ENCODE peak calls at places on chromosomes 4 and X, in nine cellular contexts. J is AG10803, I is OCI-LY7, X is psoas muscle, R is H9, C is GM13976, E is omental fat pad, H is fibroblast of lung, T is upper lobe of right lung. A is an unnamed sample.

GRCh38 chrX:134999469-134999868 is 8.7 kb downstream of the SMIM10 start:
- DNase-seq in J (peak; percentile 60), I (peak; percentile 15), X (no peak), R (no peak), C (peak; percentile 38), E (no peak), H (peak; percentile 83), T (no peak), A (no peak)

GRCh38 chr4:109465065-109465464 is 31.4 kb downstream of the SEC24B start:
- DNase-seq in J (peak; percentile 31), I (no peak), X (no peak), R (no peak), C (no peak), E (no peak), H (peak; percentile 7), T (no peak), A (no peak)

GRCh38 chr4:168717852-168718251 is 221.0 kb downstream of the PALLD start:
- DNase-seq in J (peak; percentile 58), I (no peak), X (no peak), R (no peak), C (no peak), E (no peak), H (peak; percentile 58), T (no peak), A (no peak)

GRCh38 chr4:118034061-118034785 is at the start of gene NDST3:
- DNase-seq in J (peak; percentile 31), I (no peak), X (peak; percentile 32), R (peak; percentile 74), C (peak; percentile 32), E (no peak), H (peak; percentile 65), T (peak; percentile 68), A (peak; percentile 70)

GRCh38 chr4:2484993-2485392 is 16.1 kb downstream of the RNF4 start:
- DNase-seq in J (peak; percentile 65), I (peak; percentile 91), X (peak; percentile 79), R (no peak), C (peak; percentile 77), E (no peak), H (no peak), T (peak; percentile 87), A (peak; percentile 29)

GRCh38 chr4:153539058-153539826 is 73.1 kb downstream of the TMEM131L start:
- DNase-seq in J (no peak), I (no peak), X (no peak), R (no peak), C (no peak), E (no peak), H (no peak), T (no peak), A (no peak)

GRCh38 chr4:36241771-36242170 is 2.5 kb downstream of the ARAP2 start:
- DNase-seq in J (no peak), I (peak; percentile 45), X (no peak), R (no peak), C (peak; percentile 50), E (no peak), H (peak; percentile 1), T (no peak), A (no peak)

GRCh38 chr4:21790437-21791029 is 158.0 kb downstream of the KCNIP4 start:
- DNase-seq in J (peak; percentile 48), I (peak; percentile 20), X (no peak), R (no peak), C (no peak), E (no peak), H (peak; percentile 77), T (no peak), A (no peak)

GRCh38 chr4:110278127-110278526 is 79.7 kb upstream of the ELOVL6 start:
- DNase-seq in J (no peak), I (no peak), X (no peak), R (no peak), C (no peak), E (no peak), H (no peak), T (no peak), A (no peak)

GRCh38 chrX:331772-332495 is 13.3 kb upstream of the GTPBP6 start:
- DNase-seq in J (no peak), I (no peak), X (peak; percentile 54), R (no peak), C (no peak), E (no peak), H (no peak), T (peak; percentile 62), A (no peak)

GRCh38 chr4:165971941-165972340 is 98.9 kb downstream of the TLL1 start:
- DNase-seq in J (no peak), I (no peak), X (no peak), R (no peak), C (no peak), E (no peak), H (no peak), T (no peak), A (no peak)

DNA sequence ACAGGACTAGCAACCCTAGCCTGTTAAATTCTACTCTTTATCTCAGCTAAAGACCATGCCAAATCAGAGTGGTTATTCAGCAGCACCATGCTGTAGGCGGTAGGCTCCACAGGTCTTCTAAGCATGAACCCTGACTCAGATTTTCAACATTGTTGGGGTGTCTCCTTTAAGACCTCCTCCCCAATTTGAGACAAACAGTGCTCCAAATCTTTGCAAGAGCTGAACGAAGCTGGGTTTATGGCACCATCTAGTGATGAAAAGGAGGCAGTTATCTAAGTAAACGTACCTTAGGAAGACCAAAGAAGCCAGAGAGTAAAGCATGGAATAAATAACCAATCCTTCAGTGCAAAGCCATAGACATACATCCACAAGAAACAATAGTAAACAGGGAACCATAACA is 334.5 kb upstream of the SLC7A11 start:
- DNase-seq in J (peak; percentile 32), I (peak; percentile 24), X (no peak), R (no peak), C (no peak), E (no peak), H (peak; percentile 59), T (no peak), A (peak; percentile 10)
- TF ChIP-seq CTCF in J (peak; percentile 60), I (peak; percentile 67), X (no peak), R (peak; percentile 77), C (no peak), E (no peak), H (peak; percentile 37), T (no peak), A (no peak)

GRCh38 chr4:87216469-87216868 is 3.9 kb downstream of the KLHL8 start:
- DNase-seq in J (no peak), I (no peak), X (no peak), R (no peak), C (no peak), E (no peak), H (no peak), T (no peak), A (no peak)

GRCh38 chr4:87224036-87224923 is 3.9 kb upstream of the KLHL8 start:
- DNase-seq in J (no peak), I (no peak), X (no peak), R (no peak), C (no peak), E (no peak), H (no peak), T (no peak), A (no peak)

GRCh38 chr4:87220094-87220831 is at the start of gene KLHL8:
- DNase-seq in J (peak; percentile 82), I (peak; percentile 90), X (peak; percentile 92), R (peak; percentile 89), C (peak; percentile 97), E (peak; percentile 52), H (peak; percentile 79), T (peak; percentile 94), A (peak; percentile 94)

GRCh38 chr4:87219648-87220093 is 747 bp downstream of the KLHL8 start:
- DNase-seq in J (peak; percentile 35), I (peak; percentile 52), X (peak; percentile 57), R (peak; percentile 38), C (peak; percentile 64), E (no peak), H (no peak), T (peak; percentile 76), A (no peak)
- TF ChIP-seq CTCF in J (peak; percentile 34), I (peak; percentile 60), X (peak; percentile 26), R (peak; percentile 58), C (peak; percentile 16), E (no peak), H (peak; percentile 20), T (no peak), A (peak; percentile 9)

DNA sequence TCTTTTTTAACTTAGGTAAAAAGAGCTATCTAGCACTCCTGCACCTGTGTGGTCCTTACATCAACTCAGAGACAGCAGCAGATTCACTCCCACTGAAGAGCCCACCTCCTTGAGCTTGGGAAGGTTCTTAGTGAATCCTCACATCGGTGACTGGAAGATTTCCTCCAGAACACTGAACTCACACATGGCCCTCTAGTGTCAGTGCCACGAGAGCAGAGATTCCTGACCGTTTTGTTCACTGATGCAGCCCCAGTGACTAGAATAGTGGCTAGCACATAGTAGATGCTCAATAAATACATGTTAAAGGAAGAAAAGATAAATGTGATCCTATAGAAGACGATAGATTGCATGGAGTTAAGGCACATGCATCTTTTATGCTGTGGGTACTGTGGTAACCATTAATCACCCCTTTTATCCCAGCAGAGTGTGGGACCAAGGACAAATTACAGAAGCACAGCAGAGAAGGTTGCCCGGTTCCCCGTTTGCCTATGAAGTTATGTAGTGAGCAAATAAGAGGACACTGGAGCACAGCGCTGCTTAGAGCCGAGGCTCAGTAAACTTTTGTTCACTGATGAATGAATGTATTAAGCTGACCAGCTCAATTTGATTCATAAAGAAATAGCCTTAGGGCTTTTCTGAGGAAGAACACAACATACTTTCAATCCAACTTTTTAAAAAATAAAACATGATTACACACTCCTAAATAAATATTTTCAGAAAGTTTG is 8.7 kb downstream of the GASK1B start:
- DNase-seq in J (no peak), I (no peak), X (no peak), R (no peak), C (no peak), E (no peak), H (no peak), T (no peak), A (no peak)
- TF ChIP-seq CTCF in J (peak; percentile 4), I (no peak), X (no peak), R (no peak), C (no peak), E (no peak), H (no peak), T (no peak), A (no peak)

GRCh38 chrX:53159184-53159583 is 65.2 kb downstream of the KANTR start:
- DNase-seq in J (no peak), I (no peak), X (no peak), R (no peak), C (no peak), E (no peak), H (no peak), T (no peak), A (no peak)

GRCh38 chrX:53166103-53166502 is 58.9 kb downstream of the KDM5C start:
- DNase-seq in J (no peak), I (peak; percentile 53), X (no peak), R (no peak), C (no peak), E (no peak), H (no peak), T (no peak), A (no peak)

GRCh38 chrX:53160297-53160983 is 64.6 kb downstream of the KDM5C start:
- DNase-seq in J (peak; percentile 0), I (no peak), X (no peak), R (no peak), C (no peak), E (no peak), H (no peak), T (no peak), A (no peak)

DNA sequence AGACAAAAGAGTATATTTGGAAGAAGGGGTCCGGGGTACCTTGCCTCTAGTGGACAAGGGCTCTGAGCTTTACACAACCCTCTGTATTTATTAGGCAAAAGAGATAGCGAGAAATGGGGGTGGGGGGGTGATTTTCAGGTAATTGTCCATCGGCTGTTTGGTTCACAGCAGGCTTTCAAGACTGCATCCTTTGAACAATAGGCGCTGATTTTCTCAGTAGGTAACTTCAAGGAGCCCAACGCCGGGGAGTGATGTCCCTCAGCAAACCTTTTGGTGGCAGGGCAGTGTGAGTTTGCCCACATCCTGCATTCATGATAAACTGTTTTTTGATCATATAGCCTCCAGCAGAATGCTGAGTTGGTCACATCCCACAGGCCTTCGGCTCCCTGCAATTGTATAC is 61.6 kb downstream of the KDM5C start:
- DNase-seq in J (no peak), I (no peak), X (no peak), R (no peak), C (no peak), E (no peak), H (no peak), T (no peak), A (no peak)
- TF ChIP-seq CTCF in J (no peak), I (no peak), X (no peak), R (no peak), C (no peak), E (no peak), H (no peak), T (no peak), A (no peak)

A was measured in endothelial cell.